ENCODE peak calls at places on chromosome 15, in nine cellular contexts. T, D, P, U, A, X, E, W and I are unnamed samples.

GRCh38 chr15:51493892-51494291 is 128.7 kb downstream of the DMXL2 start:
- DNase-seq in T (no peak), D (peak; percentile 13), P (no peak), U (no peak), A (no peak), X (no peak), E (no peak), W (no peak), I (no peak)

GRCh38 chr15:33074942-33075341 is 119.6 kb downstream of the FMN1 start:
- DNase-seq in T (no peak), D (peak; percentile 29), P (no peak), U (no peak), A (no peak), X (no peak), E (no peak), W (no peak), I (no peak)

GRCh38 chr15:22980189-22981136 is at the start of gene CYFIP1:
- DNase-seq in T (peak; percentile 51), D (peak; percentile 91), P (peak; percentile 65), U (no peak), A (peak; percentile 86), X (peak; percentile 5), E (peak; percentile 92), W (no peak), I (no peak)

GRCh38 chr15:98861188-98861587 is 146.4 kb downstream of the PGPEP1L start:
- DNase-seq in T (no peak), D (no peak), P (no peak), U (no peak), A (no peak), X (no peak), E (no peak), W (no peak), I (no peak)

GRCh38 chr15:71761649-71762048 is 48.7 kb upstream of the NR2E3 start:
- DNase-seq in T (no peak), D (peak; percentile 91), P (peak; percentile 61), U (no peak), A (no peak), X (no peak), E (peak; percentile 79), W (peak; percentile 66), I (no peak)

GRCh38 chr15:52540374-52541012 is 11.8 kb upstream of the MYO5A start:
- DNase-seq in T (no peak), D (no peak), P (no peak), U (no peak), A (no peak), X (no peak), E (no peak), W (no peak), I (no peak)

GRCh38 chr15:45855907-45856579 is 221.2 kb downstream of the SQOR start:
- DNase-seq in T (no peak), D (peak; percentile 63), P (no peak), U (no peak), A (no peak), X (no peak), E (no peak), W (no peak), I (no peak)

GRCh38 chr15:80474751-80475295 is 70.6 kb downstream of the ARNT2 start:
- DNase-seq in T (no peak), D (no peak), P (no peak), U (no peak), A (no peak), X (no peak), E (no peak), W (no peak), I (no peak)

GRCh38 chr15:40243126-40243810 is 4.4 kb downstream of the PAK6 start:
- DNase-seq in T (no peak), D (no peak), P (no peak), U (no peak), A (no peak), X (no peak), E (no peak), W (no peak), I (no peak)

GRCh38 chr15:61764981-61765380 is 295.3 kb downstream of the VPS13C start:
- DNase-seq in T (no peak), D (no peak), P (no peak), U (no peak), A (no peak), X (no peak), E (no peak), W (no peak), I (no peak)

GRCh38 chr15:62495670-62496328 is 330.7 kb upstream of the C2CD4B start:
- DNase-seq in T (no peak), D (no peak), P (peak; percentile 94), U (no peak), A (no peak), X (no peak), E (peak; percentile 67), W (peak; percentile 96), I (no peak)

GRCh38 chr15:36585774-36586173 is 6.3 kb downstream of the CDIN1 start:
- DNase-seq in T (no peak), D (peak; percentile 91), P (no peak), U (no peak), A (no peak), X (no peak), E (no peak), W (no peak), I (no peak)

GRCh38 chr15:61749169-61749568 is 311.1 kb downstream of the VPS13C start:
- DNase-seq in T (no peak), D (peak; percentile 72), P (peak; percentile 2), U (no peak), A (no peak), X (no peak), E (no peak), W (no peak), I (no peak)

GRCh38 chr15:41490355-41490754 is 3.3 kb upstream of the ITPKA start:
- DNase-seq in T (no peak), D (no peak), P (peak; percentile 89), U (no peak), A (no peak), X (peak; percentile 78), E (no peak), W (peak; percentile 89), I (no peak)

GRCh38 chr15:51874751-51875644 is 45.5 kb downstream of the TMOD3 start:
- DNase-seq in T (no peak), D (peak; percentile 94), P (peak; percentile 92), U (no peak), A (no peak), X (no peak), E (no peak), W (peak; percentile 92), I (no peak)

GRCh38 chr15:77691607-77692006 is 58.9 kb upstream of the LINGO1 start:
- DNase-seq in T (no peak), D (no peak), P (no peak), U (no peak), A (no peak), X (no peak), E (no peak), W (no peak), I (no peak)

GRCh38 chr15:65303687-65304392 is 637 bp upstream of the RNU5B-1 start:
- DNase-seq in T (no peak), D (peak; percentile 85), P (no peak), U (no peak), A (no peak), X (peak; percentile 86), E (peak; percentile 81), W (no peak), I (peak; percentile 21)

GRCh38 chr15:42805266-42805665 is 68.3 kb upstream of the CDAN1 start:
- DNase-seq in T (no peak), D (no peak), P (no peak), U (no peak), A (no peak), X (no peak), E (no peak), W (no peak), I (no peak)

GRCh38 chr15:63672775-63673174 is 75.6 kb downstream of the FBXL22 start:
- DNase-seq in T (no peak), D (no peak), P (no peak), U (no peak), A (no peak), X (no peak), E (no peak), W (no peak), I (no peak)

GRCh38 chr15:79311901-79312553 is 1.1 kb downstream of the TMED3 start:
- DNase-seq in T (no peak), D (no peak), P (no peak), U (no peak), A (no peak), X (peak; percentile 15), E (no peak), W (no peak), I (no peak)

GRCh38 chr15:65651042-65651322 is 29.2 kb downstream of the SLC24A1 start:
- DNase-seq in T (no peak), D (no peak), P (no peak), U (no peak), A (no peak), X (no peak), E (no peak), W (no peak), I (no peak)

GRCh38 chr15:92603278-92603677 is 52.3 kb downstream of the FAM174B start:
- DNase-seq in T (no peak), D (no peak), P (no peak), U (no peak), A (no peak), X (no peak), E (no peak), W (no peak), I (no peak)

GRCh38 chr15:73370151-73370550 is 1.4 kb upstream of the HCN4 start:
- DNase-seq in T (no peak), D (no peak), P (no peak), U (no peak), A (no peak), X (no peak), E (no peak), W (no peak), I (no peak)

GRCh38 chr15:62075595-62076279 is 9.0 kb downstream of the C2CD4A start:
- DNase-seq in T (no peak), D (peak; percentile 84), P (no peak), U (no peak), A (no peak), X (no peak), E (no peak), W (no peak), I (no peak)